ENCODE peak calls at places on chromosomes 13 and 19, in four cellular contexts. K, E, W and H are unnamed samples.

GRCh38 chr19:2047449-2048103 is 3.5 kb downstream of the MKNK2 start:
- DNase-seq in K (no peak), E (no peak), W (no peak), H (no peak)

GRCh38 chr19:2051771-2052704 is 994 bp upstream of the MKNK2 start:
- DNase-seq in K (no peak), E (no peak), W (peak), H (no peak)

GRCh38 chr13:92221916-92222315 is 823.5 kb downstream of the GPC5 start:
- DNase-seq in K (no peak), E (no peak), W (no peak), H (no peak)

GRCh38 chr13:110907951-110908898 is 6.6 kb downstream of the ANKRD10 start:
- DNase-seq in K (peak), E (no peak), W (no peak), H (peak)

GRCh38 chr19:47661161-47661560 is 52.1 kb upstream of the EHD2 start:
- DNase-seq in K (no peak), E (no peak), W (no peak), H (no peak)

GRCh38 chr13:75635621-75636338 is at the start of gene LMO7:
- DNase-seq in K (peak), E (peak), W (no peak), H (peak)

GRCh38 chr19:49473868-49474544 is at the start of gene FLT3LG:
- DNase-seq in K (peak), E (peak), W (no peak), H (peak)

GRCh38 chr13:35475131-35475959 is 1.1 kb downstream of the MAB21L1 start:
- DNase-seq in K (no peak), E (no peak), W (no peak), H (no peak)

GRCh38 chr13:39811696-39812095 is 156.2 kb downstream of the COG6 start:
- DNase-seq in K (no peak), E (peak), W (no peak), H (no peak)

GRCh38 chr13:101523732-101524131 is 71.3 kb downstream of the ITGBL1 start:
- DNase-seq in K (no peak), E (no peak), W (no peak), H (no peak)

GRCh38 chr19:41696402-41697197 is 8.5 kb upstream of the CEACAM7 start:
- DNase-seq in K (no peak), E (no peak), W (no peak), H (no peak)

GRCh38 chr13:32881074-32881791 is 135.0 kb upstream of the KL start:
- DNase-seq in K (no peak), E (no peak), W (no peak), H (no peak)

GRCh38 chr19:4909172-4909896 is at the start of gene UHRF1:
- DNase-seq in K (peak), E (peak), W (no peak), H (peak)
- TF ChIP-seq GABPA in K (no peak), E (no peak), W (no peak), H (no peak)

GRCh38 chr13:77878186-77878585 is 40.4 kb downstream of the EDNRB start:
- DNase-seq in K (no peak), E (no peak), W (no peak), H (no peak)
- TF ChIP-seq HDAC2 in K (no peak), E (no peak), W (no peak), H (no peak)

GRCh38 chr19:53810187-53810546 is 13.9 kb downstream of the NLRP12 start:
- DNase-seq in K (no peak), E (no peak), W (no peak), H (no peak)

GRCh38 chr19:53809518-53810186 is 14.5 kb downstream of the NLRP12 start:
- DNase-seq in K (no peak), E (peak), W (no peak), H (peak)

GRCh38 chr19:53813996-53814395 is 10.1 kb downstream of the NLRP12 start:
- DNase-seq in K (no peak), E (no peak), W (no peak), H (no peak)

GRCh38 chr19:53810891-53811290 is 13.2 kb downstream of the NLRP12 start:
- DNase-seq in K (no peak), E (no peak), W (no peak), H (no peak)

GRCh38 chr19:53812335-53812734 is 11.8 kb downstream of the NLRP12 start:
- DNase-seq in K (no peak), E (no peak), W (no peak), H (no peak)
- TF ChIP-seq JUND in K (no peak), E (no peak), W (no peak), H (no peak)

DNA sequence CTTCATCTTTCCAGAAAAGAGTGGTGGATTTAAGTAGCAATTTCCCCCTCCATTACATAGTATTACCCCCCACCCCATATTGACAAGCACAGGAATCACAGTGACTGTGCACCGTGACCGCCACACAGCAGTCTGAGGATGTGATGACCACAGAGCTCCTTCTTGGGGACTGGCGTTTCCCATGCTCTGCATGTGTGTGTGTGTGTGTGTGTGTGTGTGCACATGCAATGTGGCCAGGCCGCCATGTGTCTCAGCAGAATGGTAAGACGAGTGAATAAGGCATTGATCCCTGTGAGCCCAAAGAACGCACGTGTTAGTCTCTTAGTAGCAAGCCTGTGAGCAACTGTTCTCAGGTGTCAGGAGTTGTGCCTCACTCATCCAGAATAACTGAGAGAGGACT is 43.8 kb upstream of the CHST8 start:
- DNase-seq in K (no peak), E (no peak), W (no peak), H (no peak)
- TF ChIP-seq GABPA in K (no peak), E (no peak), W (no peak), H (no peak)